ENCODE peak calls at places on chromosome 14, in four cellular contexts. One of them, this sample, is unnamed. For H3K4me1, the result is how much of the 10 kb centered on the place peaks cover.

GRCh38 chr14:61231810-61232209 is 49.3 kb downstream of the TMEM30B start:
- DNase-seq in fibroblast of lung: no peak
- DNase-seq in SK-N-SH: no peak
- DNase-seq in DND-41: no peak
- DNase-seq in this sample: no peak

GRCh38 chr14:38226366-38226765 is 18.7 kb downstream of the SSTR1 start:
- DNase-seq in DND-41: no peak
- DNase-seq in SK-N-SH: no peak
- DNase-seq in fibroblast of lung: no peak
- DNase-seq in this sample: no peak

GRCh38 chr14:77838756-77839565 is 39.1 kb downstream of the ADCK1 start:
- DNase-seq in DND-41: peak
- DNase-seq in fibroblast of lung: no peak
- DNase-seq in SK-N-SH: no peak
- DNase-seq in this sample: no peak

GRCh38 chr14:100079606-100080005 is 14.4 kb downstream of the EVL start:
- DNase-seq in DND-41: peak
- DNase-seq in SK-N-SH: no peak
- DNase-seq in fibroblast of lung: no peak
- DNase-seq in this sample: no peak

GRCh38 chr14:61322799-61323290 is 1.5 kb downstream of the PRKCH start:
- DNase-seq in SK-N-SH: peak
- DNase-seq in fibroblast of lung: peak
- DNase-seq in DND-41: peak
- DNase-seq in this sample: no peak

GRCh38 chr14:63510538-63510937 is 32.6 kb downstream of the PPP2R5E start:
- DNase-seq in DND-41: peak
- DNase-seq in fibroblast of lung: peak
- DNase-seq in SK-N-SH: no peak
- DNase-seq in this sample: no peak

GRCh38 chr14:53528114-53528513 is 375.0 kb upstream of the DDHD1 start:
- DNase-seq in fibroblast of lung: peak
- DNase-seq in DND-41: no peak
- DNase-seq in SK-N-SH: no peak
- DNase-seq in this sample: no peak

GRCh38 chr14:22847661-22848341 is 11.4 kb downstream of the MMP14 start:
- DNase-seq in SK-N-SH: peak
- DNase-seq in fibroblast of lung: peak
- DNase-seq in DND-41: no peak
- DNase-seq in this sample: no peak

GRCh38 chr14:53168786-53169185 is 15.7 kb upstream of the DDHD1 start:
- DNase-seq in fibroblast of lung: no peak
- DNase-seq in DND-41: no peak
- DNase-seq in SK-N-SH: no peak
- DNase-seq in this sample: no peak

GRCh38 chr14:55448146-55448614 is 7.8 kb upstream of the TBPL2 start:
- DNase-seq in SK-N-SH: no peak
- DNase-seq in fibroblast of lung: peak
- DNase-seq in DND-41: no peak
- DNase-seq in this sample: peak

GRCh38 chr14:44422699-44423098 is 84.4 kb downstream of the FSCB start:
- DNase-seq in fibroblast of lung: no peak
- DNase-seq in DND-41: no peak
- DNase-seq in SK-N-SH: no peak
- DNase-seq in this sample: no peak

GRCh38 chr14:102924632-102925588 is 2.4 kb downstream of the AMN start:
- DNase-seq in DND-41: no peak
- DNase-seq in fibroblast of lung: no peak
- DNase-seq in SK-N-SH: no peak
- DNase-seq in this sample: peak

GRCh38 chr14:49946320-49947141 is 53.6 kb downstream of the ARF6 start:
- DNase-seq in SK-N-SH: peak
- DNase-seq in DND-41: no peak
- DNase-seq in fibroblast of lung: peak
- DNase-seq in this sample: peak

GRCh38 chr14:54026671-54027070 is 70.0 kb upstream of the BMP4 start:
- DNase-seq in SK-N-SH: no peak
- DNase-seq in DND-41: no peak
- DNase-seq in fibroblast of lung: no peak
- DNase-seq in this sample: no peak

GRCh38 chr14:103110681-103111296 is 12.5 kb upstream of the TNFAIP2 start:
- DNase-seq in SK-N-SH: no peak
- DNase-seq in DND-41: no peak
- DNase-seq in fibroblast of lung: peak
- DNase-seq in this sample: no peak

GRCh38 chr14:100762901-100763300 is 36.2 kb downstream of the DLK1 start:
- DNase-seq in SK-N-SH: no peak
- DNase-seq in DND-41: no peak
- DNase-seq in fibroblast of lung: peak
- DNase-seq in this sample: no peak

GRCh38 chr14:99467338-99468075 is 13.2 kb downstream of the SETD3 start:
- DNase-seq in fibroblast of lung: no peak
- DNase-seq in SK-N-SH: no peak
- DNase-seq in DND-41: no peak
- DNase-seq in this sample: no peak

GRCh38 chr14:75884198-75884611 is 97.6 kb downstream of the TGFB3 start:
- DNase-seq in DND-41: no peak
- DNase-seq in fibroblast of lung: peak
- DNase-seq in SK-N-SH: peak
- DNase-seq in this sample: peak

GRCh38 chr14:69424139-69424923 is 25.8 kb downstream of the SLC39A9 start:
- DNase-seq in SK-N-SH: no peak
- DNase-seq in DND-41: no peak
- DNase-seq in fibroblast of lung: peak
- DNase-seq in this sample: no peak

GRCh38 chr14:79037114-79037513 is 866.9 kb downstream of the NRXN3 start:
- DNase-seq in fibroblast of lung: no peak
- DNase-seq in DND-41: no peak
- DNase-seq in SK-N-SH: no peak
- DNase-seq in this sample: no peak

GRCh38 chr14:77088645-77089044 is 9.4 kb upstream of the CIPC start:
- DNase-seq in DND-41: no peak
- DNase-seq in fibroblast of lung: no peak
- DNase-seq in SK-N-SH: no peak
- DNase-seq in this sample: no peak

GRCh38 chr14:58824106-58824505 is 186.3 kb downstream of the DACT1 start:
- DNase-seq in DND-41: no peak
- DNase-seq in fibroblast of lung: peak
- DNase-seq in SK-N-SH: no peak
- DNase-seq in this sample: no peak

GRCh38 chr14:73460691-73461127 is 2.4 kb upstream of the NUMB start:
- DNase-seq in DND-41: no peak
- DNase-seq in fibroblast of lung: peak
- DNase-seq in SK-N-SH: no peak
- DNase-seq in this sample: peak
- H3K4me1 ChIP-seq in DND-41: under half
- H3K4me1 ChIP-seq in fibroblast of lung: under half
- H3K4me1 ChIP-seq in SK-N-SH: half or more
- H3K4me1 ChIP-seq in this sample: under half

GRCh38 chr14:21056520-21057163 is 980 bp upstream of the RNASE8 start:
- DNase-seq in fibroblast of lung: no peak
- DNase-seq in DND-41: no peak
- DNase-seq in SK-N-SH: no peak
- DNase-seq in this sample: no peak

GRCh38 chr14:21058903-21059302 is 1.3 kb downstream of the RNASE8 start:
- DNase-seq in SK-N-SH: no peak
- DNase-seq in DND-41: no peak
- DNase-seq in fibroblast of lung: no peak
- DNase-seq in this sample: no peak

GRCh38 chr14:21059842-21060589 is 2.4 kb downstream of the RNASE8 start:
- DNase-seq in fibroblast of lung: peak
- DNase-seq in DND-41: no peak
- DNase-seq in SK-N-SH: no peak
- DNase-seq in this sample: no peak

GRCh38 chr14:21055473-21056117 is 2.0 kb upstream of the RNASE8 start:
- DNase-seq in DND-41: no peak
- DNase-seq in fibroblast of lung: no peak
- DNase-seq in SK-N-SH: no peak
- DNase-seq in this sample: no peak

GRCh38 chr14:21057803-21058675 is at the start of gene RNASE8:
- DNase-seq in SK-N-SH: no peak
- DNase-seq in fibroblast of lung: peak
- DNase-seq in DND-41: no peak
- DNase-seq in this sample: no peak
- TF ChIP-seq CTCF in SK-N-SH: no peak
- TF ChIP-seq CTCF in fibroblast of lung: no peak
- TF ChIP-seq CTCF in DND-41: peak
- TF ChIP-seq CTCF in this sample: no peak

GRCh38 chr14:73887704-73888459 is 1.2 kb downstream of the ZNF410 start:
- DNase-seq in DND-41: no peak
- DNase-seq in SK-N-SH: no peak
- DNase-seq in fibroblast of lung: no peak
- DNase-seq in this sample: no peak

GRCh38 chr14:73887116-73887490 is 444 bp downstream of the ZNF410 start:
- DNase-seq in fibroblast of lung: peak
- DNase-seq in DND-41: peak
- DNase-seq in SK-N-SH: no peak
- DNase-seq in this sample: no peak

GRCh38 chr14:73888971-73889370 is 2.3 kb downstream of the ZNF410 start:
- DNase-seq in fibroblast of lung: peak
- DNase-seq in SK-N-SH: no peak
- DNase-seq in DND-41: no peak
- DNase-seq in this sample: no peak

GRCh38 chr14:73886449-73887115 is at the start of gene ZNF410:
- DNase-seq in SK-N-SH: peak
- DNase-seq in DND-41: peak
- DNase-seq in fibroblast of lung: peak
- DNase-seq in this sample: peak

GRCh38 chr14:73888460-73888725 is 1.7 kb downstream of the ZNF410 start:
- DNase-seq in DND-41: no peak
- DNase-seq in fibroblast of lung: peak
- DNase-seq in SK-N-SH: no peak
- DNase-seq in this sample: no peak
- H3K4me3 ChIP-seq in DND-41: no peak
- H3K4me3 ChIP-seq in fibroblast of lung: peak
- H3K4me3 ChIP-seq in SK-N-SH: peak
- H3K4me3 ChIP-seq in this sample: peak

GRCh38 chr14:105012171-105012985 is 8.5 kb downstream of the CDCA4 start:
- DNase-seq in SK-N-SH: peak
- DNase-seq in fibroblast of lung: no peak
- DNase-seq in DND-41: no peak
- DNase-seq in this sample: peak
- H3K4me1 ChIP-seq in SK-N-SH: under half
- H3K4me1 ChIP-seq in fibroblast of lung: under half
- H3K4me1 ChIP-seq in DND-41: under half
- H3K4me1 ChIP-seq in this sample: under half

DNA sequence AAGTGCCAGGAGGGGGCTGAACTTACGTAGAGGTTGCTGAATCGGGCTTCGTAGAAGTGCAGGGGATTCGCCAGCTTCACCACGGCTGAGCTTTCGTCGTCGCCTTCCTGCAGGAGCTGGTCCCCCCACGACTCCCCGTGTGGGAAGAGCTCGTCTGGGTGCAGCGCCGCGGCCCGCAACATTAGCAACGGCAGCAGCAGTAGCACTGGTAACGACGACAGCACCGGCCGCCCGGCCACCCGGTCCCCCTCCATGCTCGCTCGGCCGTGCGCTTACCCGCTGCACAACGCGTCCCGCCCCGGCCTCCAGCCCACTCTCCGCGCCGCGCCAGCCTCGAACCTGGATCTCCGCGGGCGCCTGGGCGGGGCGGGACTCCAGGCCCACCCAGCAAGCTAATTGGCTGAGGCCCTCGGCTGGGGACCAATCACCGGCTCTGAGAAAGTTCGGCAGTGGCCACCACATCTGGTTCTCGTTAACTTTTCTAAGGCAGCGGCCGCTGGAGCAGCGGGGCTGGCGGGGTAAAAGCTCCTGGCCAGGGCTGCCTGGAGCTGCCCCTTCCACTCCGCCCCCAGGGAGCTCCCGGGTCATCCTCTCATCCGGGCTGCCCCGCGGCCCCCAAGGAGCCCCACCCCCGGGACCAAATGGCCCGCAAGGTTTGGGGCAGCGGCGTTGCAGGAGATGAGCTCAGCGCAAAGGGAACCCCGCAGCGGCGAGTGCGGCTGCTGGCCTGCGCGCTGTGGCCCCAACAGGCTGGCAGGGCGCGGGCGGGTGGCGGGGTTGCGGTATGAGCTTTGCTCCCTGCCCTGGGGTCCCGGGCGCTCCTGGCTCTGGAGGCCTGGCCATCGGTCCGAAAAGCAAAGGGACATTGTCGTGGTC is at the start of gene NID2:
- DNase-seq in fibroblast of lung: peak
- DNase-seq in SK-N-SH: peak
- DNase-seq in DND-41: no peak
- DNase-seq in this sample: peak
- TF ChIP-seq CTCF in fibroblast of lung: no peak
- TF ChIP-seq CTCF in SK-N-SH: peak
- TF ChIP-seq CTCF in DND-41: no peak
- TF ChIP-seq CTCF in this sample: no peak

GRCh38 chr14:96851694-96852381 is 54.7 kb downstream of the VRK1 start:
- DNase-seq in SK-N-SH: no peak
- DNase-seq in fibroblast of lung: no peak
- DNase-seq in DND-41: no peak
- DNase-seq in this sample: no peak

GRCh38 chr14:96847451-96847850 is 50.3 kb downstream of the VRK1 start:
- DNase-seq in DND-41: no peak
- DNase-seq in fibroblast of lung: no peak
- DNase-seq in SK-N-SH: no peak
- DNase-seq in this sample: no peak

GRCh38 chr14:96858643-96859042 is 61.5 kb downstream of the VRK1 start:
- DNase-seq in SK-N-SH: no peak
- DNase-seq in DND-41: no peak
- DNase-seq in fibroblast of lung: no peak
- DNase-seq in this sample: no peak

DNA sequence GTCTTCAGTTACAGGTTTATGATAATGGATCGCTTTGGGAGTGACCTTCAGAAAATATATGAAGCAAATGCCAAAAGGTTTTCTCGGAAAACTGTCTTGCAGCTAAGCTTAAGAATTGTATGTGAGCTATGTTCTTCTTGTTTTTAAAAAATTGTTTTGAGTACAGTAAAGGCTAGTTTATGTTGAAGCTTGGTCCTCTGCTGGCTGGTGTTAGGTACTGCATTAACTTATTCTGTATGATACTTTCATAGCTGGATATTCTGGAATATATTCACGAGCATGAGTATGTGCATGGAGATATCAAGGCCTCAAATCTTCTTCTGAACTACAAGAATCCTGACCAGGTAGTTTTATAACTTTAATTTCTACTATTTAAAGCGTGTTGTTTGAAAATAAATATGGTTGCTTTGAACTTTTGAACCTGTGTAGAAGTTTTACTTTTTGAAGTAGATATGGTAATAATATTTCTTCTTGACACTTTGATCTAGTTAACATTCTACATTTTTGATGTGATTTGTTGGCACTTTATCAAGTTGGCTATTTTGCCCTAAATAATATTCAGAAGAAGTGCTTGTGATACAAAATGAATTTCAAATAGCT is 55.7 kb downstream of the VRK1 start:
- DNase-seq in DND-41: no peak
- DNase-seq in SK-N-SH: peak
- DNase-seq in fibroblast of lung: peak
- DNase-seq in this sample: peak
- H3K4me3 ChIP-seq in DND-41: no peak
- H3K4me3 ChIP-seq in SK-N-SH: no peak
- H3K4me3 ChIP-seq in fibroblast of lung: no peak
- H3K4me3 ChIP-seq in this sample: no peak

This sample was measured in BE2C.